ENCODE peak calls at places on chromosomes 4 and X, in eight cellular contexts. F, W, G, J, C, B, R and O are unnamed samples.

GRCh38 chrX:13377537-13377936 is 57.7 kb upstream of the ATXN3L start:
- DNase-seq in F (no peak), W (peak; percentile 98), G (peak; percentile 86), J (no peak), C (no peak), B (no peak), R (no peak), O (peak; percentile 61)

GRCh38 chrX:153775631-153776595 is 4.9 kb upstream of the SRPK3 start:
- DNase-seq in F (peak; percentile 26), W (no peak), G (no peak), J (no peak), C (no peak), B (no peak), R (peak; percentile 0), O (peak; percentile 27)

GRCh38 chr4:154329939-154330338 is 161.7 kb downstream of the DCHS2 start:
- DNase-seq in F (peak; percentile 58), W (no peak), G (no peak), J (no peak), C (no peak), B (no peak), R (no peak), O (no peak)

GRCh38 chr4:163167333-163167626 is 590 bp upstream of the NAF1 start:
- DNase-seq in F (no peak), W (no peak), G (no peak), J (peak; percentile 5), C (no peak), B (no peak), R (no peak), O (peak; percentile 18)

GRCh38 chr4:55075376-55075775 is 50.0 kb downstream of the KDR start:
- DNase-seq in F (no peak), W (no peak), G (no peak), J (no peak), C (no peak), B (no peak), R (no peak), O (no peak)

GRCh38 chrX:150547511-150548115 is 20.8 kb upstream of the MTM1 start:
- DNase-seq in F (peak; percentile 83), W (peak; percentile 68), G (peak; percentile 55), J (peak; percentile 44), C (no peak), B (no peak), R (peak; percentile 59), O (peak; percentile 35)

GRCh38 chrX:77788050-77788449 is 2.0 kb upstream of the ATRX start:
- DNase-seq in F (no peak), W (peak; percentile 68), G (peak; percentile 63), J (peak; percentile 64), C (no peak), B (no peak), R (no peak), O (no peak)

GRCh38 chrX:39941332-39941920 is 156.3 kb downstream of the BCOR start:
- DNase-seq in F (no peak), W (peak; percentile 53), G (peak; percentile 36), J (no peak), C (no peak), B (no peak), R (no peak), O (peak; percentile 44)

GRCh38 chr4:37528161-37528560 is 158.0 kb downstream of the RELL1 start:
- DNase-seq in F (no peak), W (peak; percentile 22), G (peak; percentile 10), J (no peak), C (no peak), B (peak; percentile 76), R (no peak), O (no peak)

GRCh38 chr4:129355529-129355928 is 259.6 kb downstream of the C4orf33 start:
- DNase-seq in F (no peak), W (no peak), G (peak; percentile 4), J (peak; percentile 12), C (no peak), B (peak; percentile 71), R (no peak), O (no peak)

GRCh38 chrX:132482632-132483031 is 6.2 kb downstream of the MBNL3 start:
- DNase-seq in F (no peak), W (no peak), G (no peak), J (no peak), C (no peak), B (no peak), R (no peak), O (no peak)

GRCh38 chr4:8574796-8575370 is 5.3 kb upstream of the GPR78 start:
- DNase-seq in F (peak; percentile 12), W (no peak), G (no peak), J (no peak), C (no peak), B (no peak), R (no peak), O (no peak)

GRCh38 chr4:147108409-147108808 is 162.7 kb upstream of the TTC29 start:
- DNase-seq in F (no peak), W (peak; percentile 23), G (no peak), J (no peak), C (no peak), B (peak; percentile 5), R (no peak), O (no peak)

GRCh38 chrX:11588097-11588496 is 77.6 kb downstream of the ARHGAP6 start:
- DNase-seq in F (no peak), W (no peak), G (no peak), J (no peak), C (no peak), B (no peak), R (no peak), O (no peak)

GRCh38 chr4:63620271-63620670 is 789.0 kb downstream of the TECRL start:
- DNase-seq in F (no peak), W (no peak), G (no peak), J (no peak), C (no peak), B (peak; percentile 11), R (no peak), O (peak; percentile 50)

GRCh38 chrX:1384738-1385250 is 7.1 kb downstream of the SLC25A6 start:
- DNase-seq in F (no peak), W (no peak), G (no peak), J (no peak), C (no peak), B (no peak), R (no peak), O (peak; percentile 21)

GRCh38 chr4:17013382-17014006 is 115.0 kb upstream of the LDB2 start:
- DNase-seq in F (no peak), W (peak; percentile 46), G (peak; percentile 57), J (no peak), C (no peak), B (no peak), R (no peak), O (no peak)

GRCh38 chr4:24104173-24104572 is 214.3 kb upstream of the PPARGC1A start:
- DNase-seq in F (no peak), W (peak; percentile 19), G (peak; percentile 69), J (no peak), C (no peak), B (no peak), R (no peak), O (no peak)

GRCh38 chr4:76606662-76607265 is 171.7 kb downstream of the SHROOM3 start:
- DNase-seq in F (no peak), W (no peak), G (no peak), J (no peak), C (no peak), B (no peak), R (no peak), O (no peak)

GRCh38 chrX:72123471-72124185 is 8.1 kb downstream of the RTL5 start:
- DNase-seq in F (peak; percentile 63), W (peak; percentile 63), G (no peak), J (no peak), C (no peak), B (no peak), R (peak; percentile 69), O (no peak)

GRCh38 chrX:7926914-7927258 is 327 bp downstream of the PNPLA4 start:
- DNase-seq in F (no peak), W (no peak), G (no peak), J (no peak), C (peak; percentile 54), B (no peak), R (no peak), O (no peak)

GRCh38 chr4:94798808-94799207 is 41.1 kb downstream of the BMPR1B start:
- DNase-seq in F (no peak), W (no peak), G (no peak), J (no peak), C (no peak), B (peak; percentile 14), R (no peak), O (no peak)

GRCh38 chr4:33073811-33074210 is 2353.6 kb downstream of the PCDH7 start:
- DNase-seq in F (no peak), W (no peak), G (peak; percentile 66), J (peak; percentile 66), C (no peak), B (peak; percentile 13), R (no peak), O (no peak)

GRCh38 chr4:124199755-124200154 is 512.8 kb downstream of the ANKRD50 start:
- DNase-seq in F (no peak), W (peak; percentile 75), G (peak; percentile 67), J (no peak), C (no peak), B (peak; percentile 78), R (no peak), O (no peak)

GRCh38 chr4:98262431-98262830 is 1.2 kb downstream of the RAP1GDS1 start:
- DNase-seq in F (no peak), W (peak; percentile 1), G (peak; percentile 5), J (no peak), C (no peak), B (no peak), R (no peak), O (no peak)

GRCh38 chr4:86630629-86631028 is 36.5 kb downstream of the PTPN13 start:
- DNase-seq in F (no peak), W (no peak), G (no peak), J (no peak), C (no peak), B (no peak), R (no peak), O (peak; percentile 10)

GRCh38 chr4:179196511-179196910 is 1754.3 kb upstream of the AGA start:
- DNase-seq in F (no peak), W (peak; percentile 41), G (no peak), J (peak; percentile 36), C (no peak), B (peak; percentile 57), R (peak; percentile 6), O (no peak)

GRCh38 chr4:7744131-7744804 is 195.4 kb downstream of the AFAP1 start:
- DNase-seq in F (peak; percentile 7), W (no peak), G (no peak), J (no peak), C (no peak), B (no peak), R (no peak), O (no peak)

GRCh38 chr4:184169225-184169867 is 48.3 kb downstream of the ENPP6 start:
- DNase-seq in F (no peak), W (no peak), G (no peak), J (no peak), C (no peak), B (no peak), R (no peak), O (no peak)

GRCh38 chrX:153861733-153862300 is 24.2 kb downstream of the L1CAM start:
- DNase-seq in F (no peak), W (no peak), G (no peak), J (no peak), C (no peak), B (no peak), R (no peak), O (peak; percentile 15)

GRCh38 chr4:8610858-8611610 is 18.5 kb downstream of the CPZ start:
- DNase-seq in F (no peak), W (no peak), G (no peak), J (no peak), C (no peak), B (peak; percentile 6), R (no peak), O (no peak)

GRCh38 chr4:152458801-152459302 is 77.0 kb downstream of the FBXW7 start:
- DNase-seq in F (no peak), W (no peak), G (no peak), J (no peak), C (no peak), B (no peak), R (no peak), O (no peak)

GRCh38 chr4:48341776-48342558 is 638 bp downstream of the SLAIN2 start:
- DNase-seq in F (peak; percentile 79), W (peak; percentile 39), G (peak; percentile 46), J (peak; percentile 30), C (peak; percentile 32), B (peak; percentile 22), R (peak; percentile 81), O (peak; percentile 62)